ENCODE peak calls at places on chromosomes 16 and 17, in four cellular contexts. One of them, this sample, is unnamed.

GRCh38 chr17:76569607-76570279 is 15.9 kb downstream of the ST6GALNAC2 start:
- DNase-seq in aorta: no peak
- DNase-seq in BE2C: no peak
- DNase-seq in GM06990: no peak
- DNase-seq in this sample: no peak

GRCh38 chr16:11609474-11610120 is 22.9 kb upstream of the LITAF start:
- DNase-seq in aorta: no peak
- DNase-seq in GM06990: no peak
- DNase-seq in BE2C: no peak
- DNase-seq in this sample: no peak

GRCh38 chr16:50712568-50712914 is 19.1 kb downstream of the NOD2 start:
- DNase-seq in BE2C: no peak
- DNase-seq in aorta: no peak
- DNase-seq in GM06990: no peak
- DNase-seq in this sample: no peak

GRCh38 chr16:3907586-3907985 is 27.1 kb upstream of the CREBBP start:
- DNase-seq in aorta: peak; percentile 20
- DNase-seq in GM06990: no peak
- DNase-seq in BE2C: no peak
- DNase-seq in this sample: no peak

GRCh38 chr17:57747221-57748017 is 2.3 kb upstream of the CCDC182 start:
- DNase-seq in BE2C: peak; percentile 57
- DNase-seq in aorta: no peak
- DNase-seq in GM06990: no peak
- DNase-seq in this sample: peak; percentile 68

GRCh38 chr16:78577597-78577996 is 478.1 kb downstream of the WWOX start:
- DNase-seq in aorta: no peak
- DNase-seq in GM06990: no peak
- DNase-seq in BE2C: no peak
- DNase-seq in this sample: no peak

GRCh38 chr16:24869033-24869432 is 23.3 kb downstream of the SLC5A11 start:
- DNase-seq in GM06990: no peak
- DNase-seq in BE2C: no peak
- DNase-seq in aorta: no peak
- DNase-seq in this sample: no peak

GRCh38 chr17:40095944-40096791 is 4.2 kb downstream of the NR1D1 start:
- DNase-seq in BE2C: no peak
- DNase-seq in aorta: no peak
- DNase-seq in GM06990: peak; percentile 79
- DNase-seq in this sample: peak; percentile 96

GRCh38 chr16:24645739-24646645 is 83.5 kb upstream of the TNRC6A start:
- DNase-seq in aorta: no peak
- DNase-seq in GM06990: no peak
- DNase-seq in BE2C: no peak
- DNase-seq in this sample: no peak

GRCh38 chr16:88561485-88562369 is 8.5 kb upstream of the ZC3H18 start:
- DNase-seq in BE2C: peak; percentile 69
- DNase-seq in GM06990: no peak
- DNase-seq in aorta: peak; percentile 83
- DNase-seq in this sample: peak; percentile 71

GRCh38 chr17:10754109-10754508 is 24.3 kb upstream of the TMEM220 start:
- DNase-seq in BE2C: peak; percentile 41
- DNase-seq in GM06990: no peak
- DNase-seq in aorta: no peak
- DNase-seq in this sample: peak; percentile 32

GRCh38 chr17:79626156-79626890 is 15.5 kb upstream of the RBFOX3 start:
- DNase-seq in BE2C: peak; percentile 2
- DNase-seq in GM06990: no peak
- DNase-seq in aorta: peak; percentile 57
- DNase-seq in this sample: no peak

GRCh38 chr17:40755231-40755630 is at the start of gene KRT25:
- DNase-seq in BE2C: no peak
- DNase-seq in GM06990: no peak
- DNase-seq in aorta: no peak
- DNase-seq in this sample: no peak

GRCh38 chr17:41792835-41793748 is 6.6 kb upstream of the JUP start:
- DNase-seq in BE2C: peak; percentile 52
- DNase-seq in GM06990: no peak
- DNase-seq in aorta: no peak
- DNase-seq in this sample: no peak

GRCh38 chr17:17999364-18000007 is 26.8 kb downstream of the DRC3 start:
- DNase-seq in BE2C: no peak
- DNase-seq in GM06990: no peak
- DNase-seq in aorta: peak; percentile 41
- DNase-seq in this sample: no peak

GRCh38 chr17:39782481-39782880 is 44.7 kb downstream of the GRB7 start:
- DNase-seq in aorta: no peak
- DNase-seq in BE2C: no peak
- DNase-seq in GM06990: no peak
- DNase-seq in this sample: no peak

GRCh38 chr17:81885869-81886548 is 5.4 kb downstream of the ALYREF start:
- DNase-seq in aorta: peak; percentile 48
- DNase-seq in GM06990: no peak
- DNase-seq in BE2C: peak; percentile 83
- DNase-seq in this sample: no peak

GRCh38 chr16:78919852-78920251 is 680.7 kb downstream of the MAF start:
- DNase-seq in GM06990: no peak
- DNase-seq in aorta: no peak
- DNase-seq in BE2C: no peak
- DNase-seq in this sample: no peak

GRCh38 chr17:27980035-27980434 is 62.4 kb upstream of the NLK start:
- DNase-seq in GM06990: no peak
- DNase-seq in BE2C: no peak
- DNase-seq in aorta: no peak
- DNase-seq in this sample: no peak

GRCh38 chr16:49889725-49890397 is 33.9 kb upstream of the ZNF423 start:
- DNase-seq in aorta: no peak
- DNase-seq in BE2C: no peak
- DNase-seq in GM06990: no peak
- DNase-seq in this sample: no peak

GRCh38 chr16:25771216-25771615 is 79.5 kb downstream of the HS3ST4 start:
- DNase-seq in BE2C: no peak
- DNase-seq in aorta: no peak
- DNase-seq in GM06990: no peak
- DNase-seq in this sample: no peak

GRCh38 chr16:86949116-86949515 is 368.1 kb downstream of the C16orf95 start:
- DNase-seq in aorta: peak; percentile 44
- DNase-seq in GM06990: no peak
- DNase-seq in BE2C: no peak
- DNase-seq in this sample: no peak

GRCh38 chr16:14146445-14146844 is 75.3 kb downstream of the MRTFB start:
- DNase-seq in BE2C: no peak
- DNase-seq in aorta: no peak
- DNase-seq in GM06990: no peak
- DNase-seq in this sample: no peak

GRCh38 chr17:1179112-1179634 is 608 bp downstream of the ABR start:
- DNase-seq in BE2C: no peak
- DNase-seq in GM06990: no peak
- DNase-seq in aorta: no peak
- DNase-seq in this sample: no peak

GRCh38 chr16:69798466-69798865 is 36.3 kb downstream of the WWP2 start:
- DNase-seq in GM06990: no peak
- DNase-seq in aorta: no peak
- DNase-seq in BE2C: peak; percentile 16
- DNase-seq in this sample: no peak

GRCh38 chr16:72072514-72073342 is 9.7 kb downstream of the HPR start:
- DNase-seq in GM06990: no peak
- DNase-seq in aorta: no peak
- DNase-seq in BE2C: no peak
- DNase-seq in this sample: no peak

GRCh38 chr17:75785770-75786538 is 1.3 kb downstream of the UNK start:
- DNase-seq in aorta: peak; percentile 12
- DNase-seq in GM06990: no peak
- DNase-seq in BE2C: no peak
- DNase-seq in this sample: no peak

GRCh38 chr17:77160032-77160876 is 19.5 kb downstream of the SEC14L1 start:
- DNase-seq in BE2C: no peak
- DNase-seq in aorta: no peak
- DNase-seq in GM06990: no peak
- DNase-seq in this sample: no peak